ENCODE peak calls at places on chromosomes 1 and 21, in five cellular contexts. L, J, D, F and G are unnamed samples.

GRCh38 chr1:62349470-62350233 is 30.4 kb upstream of the KANK4 start:
- DNase-seq in L (no peak), J (no peak), D (no peak), F (no peak), G (no peak)

GRCh38 chr1:72535470-72535869 is 253.1 kb upstream of the NEGR1 start:
- DNase-seq in L (no peak), J (no peak), D (no peak), F (no peak), G (no peak)

GRCh38 chr1:117861694-117862093 is 67.7 kb downstream of the GDAP2 start:
- DNase-seq in L (no peak), J (no peak), D (no peak), F (no peak), G (no peak)

GRCh38 chr1:59034925-59035324 is 251.1 kb upstream of the JUN start:
- DNase-seq in L (no peak), J (no peak), D (no peak), F (no peak), G (no peak)

GRCh38 chr1:56508523-56508983 is 70.8 kb downstream of the PLPP3 start:
- DNase-seq in L (peak; percentile 53), J (no peak), D (no peak), F (no peak), G (no peak)

GRCh38 chr1:47679301-47679751 is 241.5 kb downstream of the FOXD2 start:
- DNase-seq in L (no peak), J (no peak), D (no peak), F (peak; percentile 12), G (no peak)

GRCh38 chr1:7638078-7638477 is 133.0 kb upstream of the VAMP3 start:
- DNase-seq in L (no peak), J (no peak), D (no peak), F (no peak), G (no peak)

GRCh38 chr21:14452031-14452778 is 69.3 kb upstream of the HSPA13 start:
- DNase-seq in L (no peak), J (no peak), D (no peak), F (no peak), G (no peak)

GRCh38 chr1:86854352-86854751 is 59.6 kb downstream of the SELENOF start:
- DNase-seq in L (no peak), J (no peak), D (no peak), F (no peak), G (no peak)

GRCh38 chr1:159088050-159088449 is 11.5 kb upstream of the AIM2 start:
- DNase-seq in L (peak; percentile 90), J (no peak), D (no peak), F (no peak), G (no peak)

GRCh38 chr21:38664315-38664714 is 141.4 kb upstream of the ETS2 start:
- DNase-seq in L (no peak), J (no peak), D (no peak), F (peak; percentile 61), G (no peak)

GRCh38 chr1:155976062-155976912 is 2.1 kb downstream of the ARHGEF2 start:
- DNase-seq in L (peak; percentile 71), J (peak; percentile 62), D (peak; percentile 69), F (peak; percentile 68), G (peak; percentile 63)

GRCh38 chr1:25008192-25008485 is 78.1 kb upstream of the RUNX3 start:
- DNase-seq in L (no peak), J (no peak), D (no peak), F (no peak), G (no peak)

GRCh38 chr1:186985889-186986491 is 157.2 kb downstream of the PLA2G4A start:
- DNase-seq in L (peak; percentile 56), J (peak; percentile 62), D (no peak), F (no peak), G (peak; percentile 38)

GRCh38 chr21:46621457-46622182 is 13.9 kb upstream of the PRMT2 start:
- DNase-seq in L (no peak), J (no peak), D (no peak), F (no peak), G (peak; percentile 2)

GRCh38 chr1:42422672-42423236 is 33.1 kb downstream of the ZMYND12 start:
- DNase-seq in L (no peak), J (no peak), D (no peak), F (no peak), G (no peak)

GRCh38 chr1:116487016-116487415 is 83.8 kb downstream of the CD58 start:
- DNase-seq in L (no peak), J (no peak), D (no peak), F (no peak), G (no peak)

GRCh38 chr1:8040586-8040985 is 14.5 kb upstream of the ERRFI1 start:
- DNase-seq in L (peak; percentile 95), J (no peak), D (no peak), F (no peak), G (no peak)

GRCh38 chr1:42380617-42381423 is at the start of gene RIMKLA:
- DNase-seq in L (peak; percentile 12), J (peak; percentile 67), D (peak; percentile 4), F (peak; percentile 80), G (peak; percentile 91)

GRCh38 chr1:69824932-69825331 is 257.2 kb downstream of the LRRC7 start:
- DNase-seq in L (peak; percentile 26), J (no peak), D (no peak), F (no peak), G (no peak)

GRCh38 chr1:93700532-93701469 is 19.2 kb upstream of the BCAR3 start:
- DNase-seq in L (no peak), J (no peak), D (no peak), F (no peak), G (no peak)

GRCh38 chr21:42652527-42653491 is 612 bp upstream of the PDE9A start:
- DNase-seq in L (peak; percentile 4), J (no peak), D (no peak), F (peak; percentile 78), G (no peak)

GRCh38 chr1:153679337-153680119 is 1.0 kb downstream of the NPR1 start:
- DNase-seq in L (no peak), J (no peak), D (no peak), F (no peak), G (no peak)

GRCh38 chr21:36212513-36212780 is 55.8 kb downstream of the DOP1B start:
- DNase-seq in L (no peak), J (no peak), D (no peak), F (no peak), G (no peak)

GRCh38 chr1:53244126-53244525 is 5.8 kb upstream of the MAGOH start:
- DNase-seq in L (no peak), J (no peak), D (no peak), F (no peak), G (no peak)

GRCh38 chr21:17435565-17436543 is 77.0 kb upstream of the CXADR start:
- DNase-seq in L (no peak), J (no peak), D (no peak), F (no peak), G (no peak)

GRCh38 chr1:77047978-77048614 is 171.1 kb downstream of the PIGK start:
- DNase-seq in L (no peak), J (no peak), D (no peak), F (no peak), G (no peak)
- TF ChIP-seq CTCF in L (no peak), J (no peak), D (no peak), F (no peak), G (no peak)

GRCh38 chr1:207565546-207566468 is 69.8 kb downstream of the CR1 start:
- DNase-seq in L (no peak), J (peak; percentile 2), D (no peak), F (peak; percentile 37), G (no peak)
- TF ChIP-seq CTCF in L (peak; percentile 48), J (peak; percentile 19), D (no peak), F (peak; percentile 56), G (peak; percentile 44)

DNA sequence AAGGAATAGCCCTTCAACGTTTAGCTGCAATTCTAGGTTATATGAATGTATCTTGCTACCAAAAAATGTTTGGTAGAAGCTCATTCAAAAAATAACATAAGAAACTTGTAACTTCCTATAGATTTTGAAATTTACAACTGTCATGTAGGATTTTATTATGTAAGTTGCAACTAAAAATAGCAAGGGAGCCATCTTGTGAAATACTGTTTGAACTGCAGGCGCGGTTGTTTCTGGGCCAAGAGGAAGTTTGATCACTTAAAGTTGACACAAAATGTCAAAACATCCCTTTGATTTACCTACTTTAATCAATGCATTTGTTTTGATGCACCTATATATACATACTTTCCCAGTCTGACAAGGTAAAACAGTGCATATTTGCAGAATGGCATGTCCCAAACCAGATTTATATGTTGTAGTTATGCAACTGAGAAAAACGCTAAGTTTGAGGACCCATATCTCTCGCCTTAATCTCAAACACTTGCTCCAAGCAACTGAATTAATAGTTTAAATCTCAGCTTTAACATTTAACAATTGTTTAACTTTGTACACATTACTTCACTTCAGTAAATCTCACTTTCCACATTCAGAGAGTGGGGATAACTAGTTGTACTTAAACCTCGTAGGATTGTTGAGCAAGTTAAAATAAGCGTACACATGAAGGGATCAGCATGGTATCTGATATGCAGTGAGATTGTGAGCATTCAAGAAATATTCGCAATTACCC is 63.9 kb downstream of the KCNK2 start:
- DNase-seq in L (peak; percentile 13), J (peak; percentile 14), D (no peak), F (no peak), G (no peak)
- TF ChIP-seq CTCF in L (peak; percentile 36), J (peak; percentile 23), D (no peak), F (peak; percentile 70), G (peak; percentile 16)

DNA sequence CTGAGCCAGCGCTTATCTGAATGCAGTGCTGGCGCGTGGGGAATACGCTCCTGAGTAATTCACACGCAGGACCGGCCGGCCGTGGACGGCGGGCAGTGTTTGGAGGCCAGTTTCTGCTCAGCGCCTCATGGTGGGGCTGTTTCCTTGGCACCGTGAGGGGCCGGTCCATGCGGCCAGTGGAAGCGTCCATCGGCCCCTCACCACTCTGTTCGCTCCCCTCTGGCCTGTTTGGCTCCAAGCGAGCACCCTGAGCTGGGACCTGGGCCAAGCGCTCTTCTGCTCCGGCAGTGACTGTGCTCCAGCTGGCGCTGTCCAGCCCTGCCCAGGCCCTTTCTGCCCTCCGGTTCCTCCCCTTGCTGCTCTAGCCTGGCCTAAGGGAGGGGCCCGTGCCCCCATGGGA is 16.3 kb upstream of the PLCH2 start:
- DNase-seq in L (no peak), J (no peak), D (no peak), F (no peak), G (no peak)
- TF ChIP-seq CTCF in L (no peak), J (no peak), D (no peak), F (no peak), G (no peak)